ENCODE peak calls at places on chromosomes 16 and 17, in six cellular contexts. One of them, this sample, is unnamed. For H3K4me1, the result is how much of the 10 kb centered on the place peaks cover.

GRCh38 chr17:18039535-18040286 is 503 bp downstream of the GID4 start:
- DNase-seq in naive thymus-derived CD4-positive, alpha-beta T cell: no peak
- DNase-seq in uterus: no peak
- DNase-seq in heart right ventricle: peak
- DNase-seq in stomach: peak
- DNase-seq in GM23248: peak
- DNase-seq in this sample: no peak

GRCh38 chr17:59840908-59841666 is 51.7 kb downstream of the TUBD1 start:
- DNase-seq in stomach: no peak
- DNase-seq in naive thymus-derived CD4-positive, alpha-beta T cell: no peak
- DNase-seq in uterus: no peak
- DNase-seq in GM23248: peak
- DNase-seq in heart right ventricle: no peak
- DNase-seq in this sample: no peak

GRCh38 chr16:20166531-20167235 is 93.0 kb upstream of the GPR139 start:
- DNase-seq in GM23248: no peak
- DNase-seq in uterus: no peak
- DNase-seq in naive thymus-derived CD4-positive, alpha-beta T cell: no peak
- DNase-seq in stomach: no peak
- DNase-seq in heart right ventricle: no peak
- DNase-seq in this sample: no peak

GRCh38 chr17:73667184-73667959 is 23.1 kb upstream of the SDK2 start:
- DNase-seq in GM23248: no peak
- DNase-seq in stomach: no peak
- DNase-seq in heart right ventricle: no peak
- DNase-seq in uterus: no peak
- DNase-seq in naive thymus-derived CD4-positive, alpha-beta T cell: no peak
- DNase-seq in this sample: no peak

GRCh38 chr16:51870460-51870859 is 676.5 kb downstream of the TOX3 start:
- DNase-seq in uterus: no peak
- DNase-seq in GM23248: no peak
- DNase-seq in heart right ventricle: no peak
- DNase-seq in stomach: no peak
- DNase-seq in naive thymus-derived CD4-positive, alpha-beta T cell: no peak
- DNase-seq in this sample: no peak

GRCh38 chr16:86026916-86027315 is 128.0 kb downstream of the IRF8 start:
- DNase-seq in GM23248: no peak
- DNase-seq in stomach: no peak
- DNase-seq in uterus: no peak
- DNase-seq in heart right ventricle: no peak
- DNase-seq in naive thymus-derived CD4-positive, alpha-beta T cell: no peak
- DNase-seq in this sample: no peak

GRCh38 chr16:85399583-85400284 is 213.4 kb upstream of the GSE1 start:
- DNase-seq in uterus: no peak
- DNase-seq in stomach: no peak
- DNase-seq in naive thymus-derived CD4-positive, alpha-beta T cell: no peak
- DNase-seq in GM23248: no peak
- DNase-seq in heart right ventricle: no peak
- DNase-seq in this sample: peak

GRCh38 chr16:66606000-66606751 is 1.7 kb downstream of the CMTM3 start:
- DNase-seq in uterus: no peak
- DNase-seq in GM23248: no peak
- DNase-seq in stomach: no peak
- DNase-seq in naive thymus-derived CD4-positive, alpha-beta T cell: peak
- DNase-seq in heart right ventricle: no peak
- DNase-seq in this sample: peak

GRCh38 chr16:55265926-55266325 is 58.1 kb upstream of the IRX6 start:
- DNase-seq in GM23248: no peak
- DNase-seq in naive thymus-derived CD4-positive, alpha-beta T cell: no peak
- DNase-seq in heart right ventricle: no peak
- DNase-seq in stomach: no peak
- DNase-seq in uterus: no peak
- DNase-seq in this sample: no peak

GRCh38 chr17:79053251-79053925 is 21.2 kb upstream of the ENGASE start:
- DNase-seq in GM23248: peak
- DNase-seq in stomach: no peak
- DNase-seq in naive thymus-derived CD4-positive, alpha-beta T cell: no peak
- DNase-seq in heart right ventricle: no peak
- DNase-seq in uterus: no peak
- DNase-seq in this sample: no peak

GRCh38 chr17:29933379-29933778 is 3.4 kb upstream of the SSH2 start:
- DNase-seq in uterus: no peak
- DNase-seq in naive thymus-derived CD4-positive, alpha-beta T cell: no peak
- DNase-seq in GM23248: peak
- DNase-seq in heart right ventricle: no peak
- DNase-seq in stomach: no peak
- DNase-seq in this sample: no peak

GRCh38 chr17:28523186-28523585 is 17.0 kb downstream of the FOXN1 start:
- DNase-seq in GM23248: no peak
- DNase-seq in heart right ventricle: no peak
- DNase-seq in stomach: no peak
- DNase-seq in naive thymus-derived CD4-positive, alpha-beta T cell: no peak
- DNase-seq in uterus: no peak
- DNase-seq in this sample: no peak

GRCh38 chr17:76726231-76726765 is at the start of gene JMJD6:
- DNase-seq in naive thymus-derived CD4-positive, alpha-beta T cell: peak
- DNase-seq in heart right ventricle: peak
- DNase-seq in uterus: peak
- DNase-seq in stomach: peak
- DNase-seq in GM23248: peak
- DNase-seq in this sample: peak

GRCh38 chr17:68054296-68054900 is 18.9 kb downstream of the KPNA2 start:
- DNase-seq in GM23248: peak
- DNase-seq in naive thymus-derived CD4-positive, alpha-beta T cell: no peak
- DNase-seq in uterus: peak
- DNase-seq in stomach: peak
- DNase-seq in heart right ventricle: no peak
- DNase-seq in this sample: no peak

GRCh38 chr17:33653389-33653788 is 360.3 kb upstream of the ASIC2 start:
- DNase-seq in uterus: no peak
- DNase-seq in naive thymus-derived CD4-positive, alpha-beta T cell: no peak
- DNase-seq in heart right ventricle: no peak
- DNase-seq in GM23248: no peak
- DNase-seq in stomach: no peak
- DNase-seq in this sample: no peak

GRCh38 chr16:627458-628239 is 3.1 kb upstream of the WFIKKN1 start:
- DNase-seq in naive thymus-derived CD4-positive, alpha-beta T cell: no peak
- DNase-seq in heart right ventricle: no peak
- DNase-seq in stomach: peak
- DNase-seq in GM23248: peak
- DNase-seq in uterus: no peak
- DNase-seq in this sample: no peak

GRCh38 chr16:81319221-81319912 is 4.6 kb downstream of the GAN start:
- DNase-seq in naive thymus-derived CD4-positive, alpha-beta T cell: no peak
- DNase-seq in heart right ventricle: no peak
- DNase-seq in GM23248: peak
- DNase-seq in uterus: no peak
- DNase-seq in stomach: no peak
- DNase-seq in this sample: no peak

GRCh38 chr17:68172461-68172954 is 75.3 kb upstream of the AMZ2 start:
- DNase-seq in stomach: peak
- DNase-seq in heart right ventricle: peak
- DNase-seq in uterus: peak
- DNase-seq in GM23248: peak
- DNase-seq in naive thymus-derived CD4-positive, alpha-beta T cell: peak
- DNase-seq in this sample: peak

GRCh38 chr17:13925579-13925978 is 143.7 kb upstream of the COX10 start:
- DNase-seq in stomach: no peak
- DNase-seq in heart right ventricle: no peak
- DNase-seq in uterus: no peak
- DNase-seq in GM23248: no peak
- DNase-seq in naive thymus-derived CD4-positive, alpha-beta T cell: no peak
- DNase-seq in this sample: no peak

GRCh38 chr17:78284146-78284545 is 52.7 kb downstream of the TMEM235 start:
- DNase-seq in GM23248: peak
- DNase-seq in uterus: no peak
- DNase-seq in stomach: no peak
- DNase-seq in naive thymus-derived CD4-positive, alpha-beta T cell: no peak
- DNase-seq in heart right ventricle: no peak
- DNase-seq in this sample: no peak

GRCh38 chr17:56231693-56232092 is 78.4 kb downstream of the ANKFN1 start:
- DNase-seq in GM23248: no peak
- DNase-seq in uterus: no peak
- DNase-seq in stomach: no peak
- DNase-seq in heart right ventricle: no peak
- DNase-seq in naive thymus-derived CD4-positive, alpha-beta T cell: no peak
- DNase-seq in this sample: no peak

GRCh38 chr17:77719806-77720205 is 238.7 kb upstream of the TNRC6C start:
- DNase-seq in naive thymus-derived CD4-positive, alpha-beta T cell: no peak
- DNase-seq in stomach: no peak
- DNase-seq in uterus: no peak
- DNase-seq in GM23248: no peak
- DNase-seq in heart right ventricle: no peak
- DNase-seq in this sample: no peak

GRCh38 chr17:48068491-48068961 is 20.4 kb downstream of the NFE2L1 start:
- DNase-seq in stomach: no peak
- DNase-seq in GM23248: peak
- DNase-seq in heart right ventricle: no peak
- DNase-seq in uterus: no peak
- DNase-seq in naive thymus-derived CD4-positive, alpha-beta T cell: no peak
- DNase-seq in this sample: no peak

GRCh38 chr16:12362482-12363458 is 386.2 kb downstream of the SNX29 start:
- DNase-seq in uterus: peak
- DNase-seq in heart right ventricle: peak
- DNase-seq in naive thymus-derived CD4-positive, alpha-beta T cell: no peak
- DNase-seq in GM23248: peak
- DNase-seq in stomach: no peak
- DNase-seq in this sample: no peak

GRCh38 chr16:29892458-29892813 is 6.9 kb downstream of the SEZ6L2 start:
- DNase-seq in stomach: no peak
- DNase-seq in heart right ventricle: no peak
- DNase-seq in GM23248: no peak
- DNase-seq in uterus: no peak
- DNase-seq in naive thymus-derived CD4-positive, alpha-beta T cell: no peak
- DNase-seq in this sample: no peak
- H3K27ac ChIP-seq in stomach: no peak
- H3K27ac ChIP-seq in heart right ventricle: no peak
- H3K27ac ChIP-seq in GM23248: no peak
- H3K27ac ChIP-seq in uterus: no peak
- H3K27ac ChIP-seq in naive thymus-derived CD4-positive, alpha-beta T cell: no peak
- H3K27ac ChIP-seq in this sample: no peak

DNA sequence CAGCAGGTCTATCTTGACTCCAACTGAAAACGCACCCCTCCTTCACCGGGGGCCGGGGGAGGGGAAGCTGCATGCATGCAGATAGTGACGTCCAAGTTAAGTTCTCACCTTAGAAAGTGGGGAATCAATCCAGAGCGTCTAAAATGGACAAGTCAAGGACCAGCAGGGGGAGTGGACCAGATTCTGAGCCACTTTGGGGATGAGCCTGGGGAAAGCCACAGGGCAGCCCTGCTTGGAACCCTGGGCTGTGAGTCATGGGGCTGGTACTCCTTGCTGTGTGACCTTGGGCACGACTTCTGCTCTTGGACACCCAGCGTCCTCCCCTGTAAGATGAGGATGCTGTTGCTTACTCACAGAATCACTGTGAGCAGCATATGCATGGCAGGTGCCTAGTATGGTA is 9.1 kb downstream of the TNFRSF13B start:
- DNase-seq in heart right ventricle: no peak
- DNase-seq in naive thymus-derived CD4-positive, alpha-beta T cell: no peak
- DNase-seq in GM23248: peak
- DNase-seq in uterus: no peak
- DNase-seq in stomach: no peak
- DNase-seq in this sample: no peak
- H3K4me1 ChIP-seq in heart right ventricle: under half
- H3K4me1 ChIP-seq in naive thymus-derived CD4-positive, alpha-beta T cell: under half
- H3K4me1 ChIP-seq in GM23248: under half
- H3K4me1 ChIP-seq in uterus: under half
- H3K4me1 ChIP-seq in stomach: under half
- H3K4me1 ChIP-seq in this sample: under half

GRCh38 chr17:80428363-80428762 is 13.4 kb downstream of the ENDOV start:
- DNase-seq in naive thymus-derived CD4-positive, alpha-beta T cell: no peak
- DNase-seq in uterus: no peak
- DNase-seq in heart right ventricle: no peak
- DNase-seq in GM23248: no peak
- DNase-seq in stomach: no peak
- DNase-seq in this sample: no peak

GRCh38 chr17:80426671-80427326 is 11.8 kb downstream of the ENDOV start:
- DNase-seq in GM23248: peak
- DNase-seq in stomach: peak
- DNase-seq in naive thymus-derived CD4-positive, alpha-beta T cell: peak
- DNase-seq in uterus: peak
- DNase-seq in heart right ventricle: peak
- DNase-seq in this sample: peak

GRCh38 chr17:80425835-80426426 is 11.0 kb downstream of the ENDOV start:
- DNase-seq in naive thymus-derived CD4-positive, alpha-beta T cell: no peak
- DNase-seq in uterus: no peak
- DNase-seq in stomach: no peak
- DNase-seq in heart right ventricle: no peak
- DNase-seq in GM23248: no peak
- DNase-seq in this sample: no peak

GRCh38 chr17:80428796-80429195 is 13.8 kb downstream of the ENDOV start:
- DNase-seq in stomach: no peak
- DNase-seq in uterus: no peak
- DNase-seq in naive thymus-derived CD4-positive, alpha-beta T cell: no peak
- DNase-seq in GM23248: no peak
- DNase-seq in heart right ventricle: no peak
- DNase-seq in this sample: peak

DNA sequence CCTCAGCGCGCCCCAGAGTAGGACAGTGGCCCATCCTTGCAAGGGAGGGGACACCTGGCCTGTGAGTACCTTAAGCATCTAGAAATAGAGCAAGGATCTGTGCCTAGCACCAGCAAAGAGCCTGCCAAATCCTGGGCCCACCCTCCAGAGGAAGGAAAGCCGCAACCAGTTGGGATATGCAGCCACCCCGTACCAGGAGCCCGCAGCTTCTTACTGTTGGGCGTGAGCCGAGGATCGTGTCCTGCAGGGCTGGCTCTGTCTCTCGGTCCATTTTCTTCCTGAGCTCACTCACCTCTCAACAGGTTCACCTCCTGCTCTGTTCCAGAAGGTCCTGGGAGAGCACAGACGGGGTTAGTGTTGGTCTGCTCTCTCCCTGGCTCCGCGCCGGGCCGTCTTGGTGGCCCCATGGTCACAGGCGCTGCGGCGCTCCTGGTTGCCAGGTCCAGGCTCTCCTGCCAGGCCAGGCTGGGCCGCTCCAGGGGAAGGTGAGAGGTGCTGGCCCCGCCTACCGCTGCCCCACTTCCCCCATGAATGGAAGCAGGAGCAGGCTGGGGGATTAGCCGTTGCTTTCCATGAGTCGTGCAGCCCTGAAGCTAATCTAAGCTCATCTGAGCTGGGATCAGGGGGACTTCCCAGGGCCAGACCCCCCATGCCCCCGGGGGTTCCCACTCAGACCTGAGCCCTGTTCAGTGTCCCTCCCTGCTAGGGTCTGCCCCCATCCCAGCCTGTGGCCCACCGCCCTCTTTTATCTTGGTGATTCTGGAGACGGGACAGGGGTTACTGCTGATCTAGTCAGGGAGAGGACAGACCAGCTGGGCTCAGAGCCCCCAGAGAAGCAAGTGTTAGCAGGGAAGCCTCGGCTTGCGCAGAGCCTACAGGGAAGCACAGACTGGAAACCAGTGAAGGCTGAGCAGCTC is 12.7 kb downstream of the ENDOV start:
- DNase-seq in GM23248: no peak
- DNase-seq in naive thymus-derived CD4-positive, alpha-beta T cell: no peak
- DNase-seq in stomach: no peak
- DNase-seq in uterus: peak
- DNase-seq in heart right ventricle: no peak
- DNase-seq in this sample: no peak
- H3K27ac ChIP-seq in GM23248: no peak
- H3K27ac ChIP-seq in naive thymus-derived CD4-positive, alpha-beta T cell: no peak
- H3K27ac ChIP-seq in stomach: no peak
- H3K27ac ChIP-seq in uterus: no peak
- H3K27ac ChIP-seq in heart right ventricle: no peak
- H3K27ac ChIP-seq in this sample: no peak

GRCh38 chr16:68383858-68384257 is 64.5 kb downstream of the SMPD3 start:
- DNase-seq in heart right ventricle: no peak
- DNase-seq in stomach: no peak
- DNase-seq in naive thymus-derived CD4-positive, alpha-beta T cell: no peak
- DNase-seq in uterus: no peak
- DNase-seq in GM23248: no peak
- DNase-seq in this sample: no peak
- H3K4me1 ChIP-seq in heart right ventricle: under half
- H3K4me1 ChIP-seq in stomach: under half
- H3K4me1 ChIP-seq in naive thymus-derived CD4-positive, alpha-beta T cell: under half
- H3K4me1 ChIP-seq in uterus: under half
- H3K4me1 ChIP-seq in GM23248: under half
- H3K4me1 ChIP-seq in this sample: under half